ENCODE peak calls at places on chromosomes 13 and 19, in seven cellular contexts. M is IMR-90, D is dorsolateral prefrontal cortex, U is GM12864, Y is transverse colon, E is AG10803, L is fibroblast of mammary gland. V is an unnamed sample.

GRCh38 chr19:9913237-9914000 is 22.9 kb downstream of the OLFM2 start:
- DNase-seq in E (no peak), D (no peak), Y (peak), L (no peak), U (no peak), M (no peak), V (no peak)

GRCh38 chr19:21765151-21765550 is 2.2 kb downstream of the ZNF100 start:
- DNase-seq in U (peak), Y (no peak), E (no peak), D (no peak), M (no peak), L (peak), V (no peak)

GRCh38 chr19:7295912-7296486 is 1.8 kb upstream of the INSR start:
- DNase-seq in U (no peak), E (no peak), Y (no peak), L (no peak), M (no peak), D (no peak), V (no peak)

GRCh38 chr13:51943721-51944120 is 67.5 kb downstream of the ATP7B start:
- DNase-seq in U (no peak), D (no peak), M (no peak), L (no peak), E (no peak), Y (peak), V (no peak)

GRCh38 chr13:95083758-95084157 is 217.5 kb downstream of the ABCC4 start:
- DNase-seq in E (peak), L (peak), Y (no peak), U (no peak), M (peak), D (no peak), V (peak)

GRCh38 chr13:49220856-49221614 is 897 bp downstream of the MLNR start:
- DNase-seq in U (no peak), L (peak), Y (no peak), M (peak), D (no peak), E (no peak), V (no peak)

GRCh38 chr19:50669319-50670101 is 20.3 kb downstream of the C19orf81 start:
- DNase-seq in M (peak), Y (peak), U (no peak), L (peak), E (peak), D (no peak), V (peak)

GRCh38 chr19:15544970-15545369 is 36.6 kb downstream of the CYP4F22 start:
- DNase-seq in M (no peak), E (no peak), Y (no peak), D (no peak), U (no peak), L (no peak), V (no peak)

GRCh38 chr19:10450853-10451609 is 30.7 kb downstream of the PDE4A start:
- DNase-seq in E (no peak), M (no peak), D (no peak), Y (peak), U (no peak), L (no peak), V (no peak)

GRCh38 chr19:45670670-45671453 is 2.8 kb downstream of the GIPR start:
- DNase-seq in D (peak), U (no peak), E (peak), Y (peak), L (peak), M (peak), V (peak)

DNA sequence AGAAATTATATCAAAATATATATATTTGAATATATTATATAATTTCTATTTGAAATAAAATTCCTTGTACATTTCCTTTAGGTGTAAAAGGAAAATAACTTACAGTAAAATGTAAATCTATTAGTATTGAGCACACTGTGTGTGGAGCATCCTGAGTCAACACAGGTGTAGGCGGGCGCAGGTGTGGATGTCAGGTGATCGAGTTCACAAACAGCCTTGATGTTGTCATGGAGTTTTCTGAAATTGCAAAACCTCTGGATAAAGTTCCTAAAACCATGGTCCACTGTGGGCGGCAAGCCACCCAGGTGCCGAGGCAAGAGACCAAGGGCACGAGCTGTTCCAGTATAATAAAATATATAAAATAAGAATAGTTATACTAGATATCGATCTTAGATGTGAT is 27.7 kb upstream of the MCF2L start:
- DNase-seq in U (no peak), Y (no peak), L (no peak), M (no peak), D (no peak), E (no peak), V (no peak)
- H3K4me3 ChIP-seq in U (no peak), Y (no peak), L (no peak), M (no peak), D (no peak), E (no peak), V (no peak)

DNA sequence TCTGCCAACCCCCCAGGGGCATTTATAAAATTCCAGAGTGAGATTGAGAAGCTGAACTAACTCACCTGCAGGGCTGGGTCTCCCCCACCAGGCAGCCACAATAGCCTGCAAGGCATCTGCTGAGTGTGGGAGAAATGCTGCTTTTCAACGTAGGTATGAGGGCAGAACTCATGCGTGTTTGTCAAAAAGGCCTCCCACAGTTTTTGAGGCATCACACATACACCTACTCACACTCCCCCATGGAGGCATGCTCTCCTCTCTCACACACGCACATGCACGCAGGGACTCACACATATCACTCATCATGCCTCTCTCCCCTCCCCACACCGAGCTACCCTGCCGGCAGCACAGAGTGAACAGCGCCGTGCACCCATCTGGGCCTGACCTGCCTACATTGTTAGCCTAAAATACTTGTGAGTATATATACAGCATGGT is 390.5 kb downstream of the FGF9 start:
- DNase-seq in D (peak), Y (no peak), L (no peak), M (no peak), U (peak), E (no peak), V (no peak)
- TF ChIP-seq CTCF in D (no peak), Y (no peak), L (no peak), M (no peak), U (no peak), E (no peak), V (no peak)

GRCh38 chr19:49635530-49636229 is 4.3 kb downstream of the RRAS start:
- DNase-seq in Y (no peak), E (peak), L (peak), U (no peak), M (peak), D (peak), V (no peak)
- H3K4me3 ChIP-seq in Y (no peak), E (no peak), L (no peak), U (no peak), M (no peak), D (no peak), V (no peak)

DNA sequence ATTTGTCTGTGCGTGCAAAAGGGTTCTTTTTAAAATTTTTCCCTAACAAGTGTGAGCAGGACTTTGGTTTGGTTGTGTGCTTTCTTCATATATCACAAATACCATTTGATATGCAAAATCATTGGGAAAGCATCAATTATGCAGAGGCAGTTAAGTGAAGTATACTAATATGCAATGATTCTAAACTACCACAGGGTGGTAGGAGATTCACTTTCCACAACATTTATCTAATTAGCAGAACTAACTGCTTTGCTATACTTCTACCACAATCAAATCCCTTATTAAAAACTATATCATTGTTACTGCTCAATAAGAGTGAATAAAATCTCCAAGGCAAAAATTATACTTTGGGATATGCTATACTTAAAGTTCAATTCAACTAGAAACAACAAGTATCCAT is 2738.9 kb upstream of the PCDH20 start:
- DNase-seq in U (no peak), E (peak), L (peak), D (no peak), Y (no peak), M (peak), V (peak)
- TF ChIP-seq CTCF in U (no peak), E (peak), L (peak), D (no peak), Y (no peak), M (peak), V (peak)

GRCh38 chr19:1676351-1677266 is 24.2 kb upstream of the TCF3 start:
- DNase-seq in U (no peak), L (no peak), E (no peak), Y (no peak), M (no peak), D (no peak), V (no peak)
- H3K4me3 ChIP-seq in U (no peak), L (no peak), E (no peak), Y (no peak), M (no peak), D (no peak), V (no peak)

GRCh38 chr13:28805193-28805819 is 14.8 kb upstream of the MTUS2 start:
- DNase-seq in U (no peak), Y (no peak), L (peak), D (no peak), E (no peak), M (no peak), V (no peak)
- TF ChIP-seq CTCF in U (peak), Y (peak), L (peak), D (peak), E (peak), M (peak), V (peak)